ENCODE peak calls at places on chromosome 22, in nine cellular contexts. N, F, O, B, T, D, L, S and J are unnamed samples.

GRCh38 chr22:39526736-39527171 is 5.8 kb downstream of the RPS19BP1 start:
- DNase-seq in N (no peak), T (no peak), F (no peak), D (no peak), B (no peak), S (no peak), L (no peak), O (no peak), J (no peak)

GRCh38 chr22:27867958-27868737 is 50.9 kb downstream of the PITPNB start:
- DNase-seq in O (no peak), F (no peak), N (no peak), S (no peak), L (no peak), B (no peak), D (no peak), T (no peak), J (no peak)

GRCh38 chr22:28014141-28015055 is 95.3 kb upstream of the PITPNB start:
- DNase-seq in L (peak; percentile 78), F (no peak), O (no peak), D (no peak), N (peak; percentile 15), B (no peak), S (no peak), T (no peak), J (peak; percentile 35)

GRCh38 chr22:30998329-30998728 is 29.3 kb downstream of the TUG1 start:
- DNase-seq in L (no peak), B (no peak), N (no peak), O (no peak), D (no peak), S (no peak), T (no peak), F (no peak), J (no peak)

GRCh38 chr22:48943567-48944432 is 883.9 kb downstream of the BRD1 start:
- DNase-seq in N (peak; percentile 37), F (no peak), B (peak; percentile 24), D (peak; percentile 36), T (peak; percentile 82), S (no peak), O (peak; percentile 8), L (peak; percentile 72), J (no peak)

GRCh38 chr22:45262931-45263789 is 21.6 kb upstream of the UPK3A start:
- DNase-seq in L (no peak), S (no peak), B (no peak), O (peak; percentile 54), T (no peak), F (peak; percentile 35), D (no peak), N (no peak), J (no peak)

GRCh38 chr22:20156611-20157415 is 6.0 kb upstream of the CCDC188 start:
- DNase-seq in O (peak; percentile 95), D (peak; percentile 90), T (peak; percentile 90), L (peak; percentile 92), B (peak; percentile 84), N (peak; percentile 90), F (peak; percentile 80), S (peak; percentile 66), J (peak; percentile 95)

GRCh38 chr22:36117053-36117554 is 43.5 kb downstream of the APOL3 start:
- DNase-seq in T (no peak), O (no peak), B (peak; percentile 47), F (no peak), D (no peak), S (no peak), L (no peak), N (no peak), J (peak; percentile 29)

GRCh38 chr22:29230916-29231875 is 25.5 kb downstream of the EMID1 start:
- DNase-seq in O (no peak), D (no peak), T (peak; percentile 27), L (no peak), F (no peak), N (no peak), B (no peak), S (no peak), J (no peak)

GRCh38 chr22:23062616-23063538 is 7.4 kb upstream of the GNAZ start:
- DNase-seq in O (no peak), N (peak; percentile 40), D (peak; percentile 54), L (peak; percentile 64), T (peak; percentile 5), B (no peak), S (no peak), F (no peak), J (no peak)

GRCh38 chr22:48957311-48957986 is 870.2 kb downstream of the BRD1 start:
- DNase-seq in L (peak; percentile 77), T (no peak), O (peak; percentile 8), S (no peak), F (no peak), B (no peak), D (peak; percentile 47), N (no peak), J (no peak)

GRCh38 chr22:20989323-20990138 is 7.4 kb downstream of the LZTR1 start:
- DNase-seq in L (no peak), N (no peak), O (no peak), D (no peak), B (no peak), S (no peak), T (no peak), F (no peak), J (no peak)

GRCh38 chr22:46110215-46110614 is 40.1 kb upstream of the PPARA start:
- DNase-seq in B (no peak), S (peak; percentile 49), T (no peak), L (no peak), D (no peak), F (no peak), N (no peak), O (peak; percentile 84), J (no peak)

GRCh38 chr22:20565079-20565734 is 57.8 kb downstream of the MED15 start:
- DNase-seq in L (no peak), N (no peak), B (no peak), S (peak; percentile 68), F (no peak), T (no peak), O (no peak), D (no peak), J (no peak)

GRCh38 chr22:28230682-28231081 is 311.6 kb upstream of the PITPNB start:
- DNase-seq in S (peak; percentile 8), O (no peak), L (no peak), F (no peak), T (no peak), B (no peak), D (no peak), N (no peak), J (no peak)

GRCh38 chr22:26642465-26643367 is 14.7 kb upstream of the MIAT start:
- DNase-seq in L (no peak), N (no peak), D (no peak), S (no peak), T (no peak), O (no peak), B (no peak), F (peak; percentile 33), J (no peak)

GRCh38 chr22:26648761-26649363 is 8.5 kb upstream of the MIAT start:
- DNase-seq in L (no peak), D (no peak), F (no peak), B (no peak), S (no peak), O (no peak), N (no peak), T (peak; percentile 41), J (no peak)

GRCh38 chr22:26643368-26644100 is 13.9 kb upstream of the MIAT start:
- DNase-seq in O (no peak), L (no peak), T (no peak), F (no peak), B (no peak), N (no peak), S (no peak), D (no peak), J (no peak)

GRCh38 chr22:26648011-26648497 is 9.3 kb upstream of the MIAT start:
- DNase-seq in L (no peak), F (no peak), N (no peak), B (no peak), D (no peak), O (no peak), T (peak; percentile 39), S (no peak), J (no peak)

DNA sequence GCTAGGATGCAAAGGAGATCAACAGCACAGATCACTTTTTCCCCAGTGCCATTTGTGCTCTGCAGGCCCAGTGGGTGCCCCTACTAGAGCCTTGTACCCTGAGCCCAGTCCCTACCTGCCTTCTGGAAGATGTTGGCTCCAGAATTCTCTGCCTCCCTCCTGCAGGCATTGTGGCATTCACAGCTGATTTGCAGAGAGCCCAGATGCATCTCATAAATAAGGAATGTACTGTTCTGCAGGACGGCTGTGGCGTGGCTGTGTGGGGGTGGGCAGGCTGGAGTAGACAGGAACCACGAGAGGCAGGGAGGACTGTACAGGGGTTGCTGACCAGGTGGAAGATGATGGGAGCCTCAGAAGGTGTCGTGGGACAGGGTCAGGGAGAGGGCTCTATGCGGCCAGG is 11.2 kb upstream of the MIAT start:
- DNase-seq in T (no peak), F (no peak), B (no peak), S (no peak), D (no peak), L (no peak), N (no peak), O (no peak), J (no peak)
- H3K4me1 ChIP-seq in T (peaks cover 10% of the 10 kb centered on the region), F (peaks cover 11% of the 10 kb centered on the region), B (peaks cover 6% of the 10 kb centered on the region), S (no peaks in the 10 kb centered on the region), D (peaks cover 15% of the 10 kb centered on the region), L (peaks cover 17% of the 10 kb centered on the region), N (no peaks in the 10 kb centered on the region), O (no peaks in the 10 kb centered on the region), J (peaks cover 3% of the 10 kb centered on the region)

GRCh38 chr22:17369553-17370035 is 334 bp downstream of the CECR2 start:
- DNase-seq in F (peak; percentile 42), S (peak; percentile 48), N (no peak), D (no peak), B (peak; percentile 86), O (no peak), T (peak; percentile 61), L (peak; percentile 60), J (peak; percentile 49)
- H3K27ac ChIP-seq in F (peak overlapping the region; percentile 88), S (no peak overlapping the region), N (no peak overlapping the region), D (peak overlapping the region; percentile 86), B (peak overlapping the region; percentile 87), O (no peak overlapping the region), T (no peak overlapping the region), L (no peak overlapping the region), J (peak overlapping the region; percentile 6)

GRCh38 chr22:25069426-25069757 is 116.9 kb downstream of the KIAA1671 start:
- DNase-seq in F (no peak), S (no peak), N (no peak), O (no peak), T (no peak), B (no peak), D (no peak), L (no peak), J (no peak)
- H3K4me3 ChIP-seq in F (no peak overlapping the region), S (no peak overlapping the region), N (no peak overlapping the region), O (no peak overlapping the region), T (no peak overlapping the region), B (no peak overlapping the region), D (no peak overlapping the region), L (no peak overlapping the region), J (no peak overlapping the region)

GRCh38 chr22:24380220-24381218 is 46.9 kb upstream of the ADORA2A start:
- DNase-seq in T (no peak), D (no peak), B (no peak), N (no peak), F (no peak), L (no peak), S (no peak), O (no peak), J (no peak)

GRCh38 chr22:24379536-24379935 is 47.9 kb upstream of the ADORA2A start:
- DNase-seq in T (no peak), N (no peak), L (no peak), D (no peak), O (no peak), S (no peak), B (no peak), F (no peak), J (no peak)

GRCh38 chr22:24376002-24376401 is 51.4 kb upstream of the ADORA2A start:
- DNase-seq in O (no peak), N (no peak), B (no peak), D (no peak), F (no peak), T (no peak), L (no peak), S (no peak), J (no peak)

GRCh38 chr22:24376606-24377005 is 50.8 kb upstream of the ADORA2A start:
- DNase-seq in F (no peak), N (no peak), O (no peak), D (no peak), S (no peak), L (no peak), T (no peak), B (no peak), J (no peak)
- H3K4me1 ChIP-seq in F (peaks cover 4% of the 10 kb centered on the region), N (no peaks in the 10 kb centered on the region), O (no peaks in the 10 kb centered on the region), D (peaks cover 14% of the 10 kb centered on the region), S (no peaks in the 10 kb centered on the region), L (no peaks in the 10 kb centered on the region), T (peaks cover 10% of the 10 kb centered on the region), B (no peaks in the 10 kb centered on the region), J (no peaks in the 10 kb centered on the region)